ENCODE peak calls at places on chromosomes 4 and X, in five cellular contexts. I is GM12892; U is hepatocyte; K is T-helper 22 cell; S is activated CD4-positive, CD25-positive, alpha-beta regulatory T cell. E is an unnamed sample.

GRCh38 chr4:3062466-3062865 is 11.9 kb downstream of the HTT-AS start:
- DNase-seq in I (no peak), U (no peak), K (no peak), S (no peak), E (no peak)

GRCh38 chrX:19670321-19670750 is 155.0 kb upstream of the MAP3K15 start:
- DNase-seq in I (no peak), U (peak), K (no peak), S (no peak), E (no peak)

GRCh38 chrX:28880136-28880535 is 292.9 kb downstream of the IL1RAPL1 start:
- DNase-seq in I (no peak), U (no peak), K (no peak), S (no peak), E (no peak)

GRCh38 chrX:133495464-133496391 is 80.4 kb upstream of the GPC4 start:
- DNase-seq in I (no peak), U (peak), K (no peak), S (no peak), E (peak)

GRCh38 chr4:74621616-74622015 is 172.7 kb downstream of the BTC start:
- DNase-seq in I (no peak), U (no peak), K (no peak), S (no peak), E (no peak)

GRCh38 chr4:89799071-89799470 is 37.9 kb downstream of the SNCA start:
- DNase-seq in I (no peak), U (no peak), K (no peak), S (no peak), E (no peak)

GRCh38 chr4:118865091-118865708 is 23.5 kb upstream of the SYNPO2 start:
- DNase-seq in I (no peak), U (peak), K (no peak), S (no peak), E (peak)

GRCh38 chr4:42673084-42673429 is 16.2 kb upstream of the ATP8A1 start:
- DNase-seq in I (no peak), U (peak), K (no peak), S (no peak), E (no peak)

GRCh38 chr4:126627255-126627654 is 1005.5 kb upstream of the INTU start:
- DNase-seq in I (no peak), U (no peak), K (no peak), S (no peak), E (no peak)

GRCh38 chrX:129842510-129843208 is 1.0 kb downstream of the ZDHHC9 start:
- DNase-seq in I (no peak), U (peak), K (no peak), S (no peak), E (peak)

GRCh38 chrX:130669233-130669632 is 233.8 kb downstream of the ENOX2 start:
- DNase-seq in I (no peak), U (no peak), K (no peak), S (no peak), E (no peak)

GRCh38 chrX:6071755-6072154 is 156.9 kb downstream of the NLGN4X start:
- DNase-seq in I (no peak), U (no peak), K (no peak), S (no peak), E (no peak)

GRCh38 chrX:105909576-105909975 is 87.2 kb downstream of the NRK start:
- DNase-seq in I (no peak), U (no peak), K (no peak), S (no peak), E (no peak)

GRCh38 chr4:4386736-4387392 is at the start of gene NSG1:
- DNase-seq in I (no peak), U (peak), K (peak), S (no peak), E (no peak)

GRCh38 chr4:31442236-31442635 is 722.1 kb downstream of the PCDH7 start:
- DNase-seq in I (no peak), U (no peak), K (no peak), S (no peak), E (no peak)

GRCh38 chrX:133364201-133364600 is 51.1 kb downstream of the GPC4 start:
- DNase-seq in I (no peak), U (no peak), K (no peak), S (no peak), E (no peak)

GRCh38 chr4:90030953-90031352 is 96.2 kb upstream of the CCSER1 start:
- DNase-seq in I (no peak), U (peak), K (no peak), S (no peak), E (peak)

GRCh38 chr4:76307670-76308014 is 1.1 kb downstream of the STBD1 start:
- DNase-seq in I (no peak), U (peak), K (no peak), S (no peak), E (no peak)

GRCh38 chrX:13266641-13267420 is 53.0 kb downstream of the ATXN3L start:
- DNase-seq in I (no peak), U (no peak), K (no peak), S (no peak), E (no peak)

GRCh38 chr4:169407217-169407845 is 136.6 kb upstream of the SH3RF1 start:
- DNase-seq in I (no peak), U (no peak), K (no peak), S (no peak), E (no peak)

GRCh38 chrX:68652327-68652930 is 5.0 kb downstream of the STARD8 start:
- DNase-seq in I (no peak), U (no peak), K (no peak), S (no peak), E (no peak)

GRCh38 chrX:134909258-134909657 is 81.5 kb upstream of the SMIM10 start:
- DNase-seq in I (no peak), U (no peak), K (no peak), S (no peak), E (no peak)

GRCh38 chrX:53266175-53266574 is 15.2 kb downstream of the IQSEC2 start:
- DNase-seq in I (no peak), U (no peak), K (no peak), S (no peak), E (peak)

GRCh38 chr4:92307886-92308285 is 4.1 kb downstream of the GRID2 start:
- DNase-seq in I (no peak), U (no peak), K (no peak), S (no peak), E (no peak)

GRCh38 chrX:103879339-103879738 is 47.3 kb upstream of the RAB9B start:
- DNase-seq in I (no peak), U (no peak), K (no peak), S (no peak), E (no peak)

GRCh38 chr4:125187621-125188176 is 127.1 kb upstream of the FAT4 start:
- DNase-seq in I (no peak), U (no peak), K (no peak), S (no peak), E (no peak)

E was measured in small intestine.